ENCODE peak calls at places on chromosomes 1 and 21, in five cellular contexts. One of them, this sample, is unnamed.
A peak's percentile ranks its signal among the peaks of the same experiment; 100 is the strongest.

GRCh38 chr1:81408404-81408803 is 392.3 kb upstream of the ADGRL2 start:
- DNase-seq in H9: no peak
- DNase-seq in H1: no peak
- DNase-seq in trophoblast cell: no peak
- DNase-seq in neuronal stem cell: no peak
- DNase-seq in this sample: no peak

GRCh38 chr1:61083014-61083798 is 845 bp downstream of the NFIA start:
- DNase-seq in trophoblast cell: peak; percentile 1
- DNase-seq in H1: peak; percentile 63
- DNase-seq in H9: no peak
- DNase-seq in neuronal stem cell: no peak
- DNase-seq in this sample: peak; percentile 38

GRCh38 chr1:24764439-24764838 is 19.2 kb downstream of the CLIC4 start:
- DNase-seq in neuronal stem cell: no peak
- DNase-seq in trophoblast cell: no peak
- DNase-seq in H9: no peak
- DNase-seq in H1: no peak
- DNase-seq in this sample: no peak

GRCh38 chr1:44078087-44078486 is 40.5 kb upstream of the KLF17 start:
- DNase-seq in H9: no peak
- DNase-seq in trophoblast cell: no peak
- DNase-seq in H1: no peak
- DNase-seq in neuronal stem cell: no peak
- DNase-seq in this sample: no peak

GRCh38 chr1:64549464-64550239 is 79.7 kb downstream of the CACHD1 start:
- DNase-seq in neuronal stem cell: no peak
- DNase-seq in trophoblast cell: no peak
- DNase-seq in H1: no peak
- DNase-seq in H9: no peak
- DNase-seq in this sample: no peak

GRCh38 chr1:167714098-167714850 is 7.5 kb upstream of the MPZL1 start:
- DNase-seq in neuronal stem cell: peak; percentile 93
- DNase-seq in H9: peak; percentile 86
- DNase-seq in trophoblast cell: peak; percentile 87
- DNase-seq in H1: peak; percentile 99
- DNase-seq in this sample: peak; percentile 88

GRCh38 chr1:51776408-51776807 is 102.1 kb downstream of the NRDC start:
- DNase-seq in trophoblast cell: no peak
- DNase-seq in H1: no peak
- DNase-seq in H9: no peak
- DNase-seq in neuronal stem cell: no peak
- DNase-seq in this sample: no peak

GRCh38 chr1:227924168-227924837 is 23.4 kb downstream of the WNT9A start:
- DNase-seq in trophoblast cell: no peak
- DNase-seq in H1: no peak
- DNase-seq in neuronal stem cell: no peak
- DNase-seq in H9: no peak
- DNase-seq in this sample: no peak

GRCh38 chr1:239899747-239900146 is 191.9 kb upstream of the FMN2 start:
- DNase-seq in neuronal stem cell: no peak
- DNase-seq in trophoblast cell: peak; percentile 57
- DNase-seq in H1: no peak
- DNase-seq in H9: no peak
- DNase-seq in this sample: no peak

GRCh38 chr1:33634806-33635205 is 162.4 kb downstream of the ZSCAN20 start:
- DNase-seq in H1: peak; percentile 85
- DNase-seq in trophoblast cell: no peak
- DNase-seq in H9: peak; percentile 76
- DNase-seq in neuronal stem cell: peak; percentile 24
- DNase-seq in this sample: no peak

GRCh38 chr1:108057536-108057935 is 92.6 kb upstream of the VAV3 start:
- DNase-seq in H1: no peak
- DNase-seq in trophoblast cell: no peak
- DNase-seq in neuronal stem cell: no peak
- DNase-seq in H9: peak; percentile 77
- DNase-seq in this sample: peak; percentile 70

GRCh38 chr1:190119683-190120082 is 358.0 kb downstream of the BRINP3 start:
- DNase-seq in H9: no peak
- DNase-seq in H1: no peak
- DNase-seq in neuronal stem cell: no peak
- DNase-seq in trophoblast cell: no peak
- DNase-seq in this sample: no peak

GRCh38 chr1:218299416-218299815 is 14.3 kb downstream of the RRP15 start:
- DNase-seq in H1: no peak
- DNase-seq in neuronal stem cell: no peak
- DNase-seq in H9: no peak
- DNase-seq in trophoblast cell: no peak
- DNase-seq in this sample: peak; percentile 60

GRCh38 chr1:33137800-33138199 is 44.0 kb downstream of the TRIM62 start:
- DNase-seq in trophoblast cell: no peak
- DNase-seq in neuronal stem cell: peak; percentile 55
- DNase-seq in H1: peak; percentile 85
- DNase-seq in H9: peak; percentile 87
- DNase-seq in this sample: peak; percentile 40

GRCh38 chr1:22922640-22923039 is 50.0 kb downstream of the LACTBL1 start:
- DNase-seq in trophoblast cell: no peak
- DNase-seq in neuronal stem cell: no peak
- DNase-seq in H1: no peak
- DNase-seq in H9: no peak
- DNase-seq in this sample: peak; percentile 17

GRCh38 chr1:225554216-225554812 is 98.6 kb downstream of the ENAH start:
- DNase-seq in trophoblast cell: no peak
- DNase-seq in neuronal stem cell: no peak
- DNase-seq in H9: no peak
- DNase-seq in H1: no peak
- DNase-seq in this sample: peak; percentile 44

GRCh38 chr1:167689569-167689925 is 32.2 kb upstream of the MPZL1 start:
- DNase-seq in H1: no peak
- DNase-seq in neuronal stem cell: no peak
- DNase-seq in trophoblast cell: peak; percentile 46
- DNase-seq in H9: no peak
- DNase-seq in this sample: no peak

GRCh38 chr1:39499668-39500067 is 8.2 kb downstream of the BMP8A start:
- DNase-seq in trophoblast cell: no peak
- DNase-seq in H1: no peak
- DNase-seq in neuronal stem cell: no peak
- DNase-seq in H9: no peak
- DNase-seq in this sample: no peak

GRCh38 chr1:217078010-217078704 is 354.9 kb upstream of the ESRRG start:
- DNase-seq in neuronal stem cell: no peak
- DNase-seq in trophoblast cell: no peak
- DNase-seq in H1: no peak
- DNase-seq in H9: peak; percentile 27
- DNase-seq in this sample: peak; percentile 41

GRCh38 chr1:81799939-81800740 is 594 bp upstream of the ADGRL2 start:
- DNase-seq in H9: peak; percentile 79
- DNase-seq in H1: peak; percentile 85
- DNase-seq in trophoblast cell: no peak
- DNase-seq in neuronal stem cell: peak; percentile 90
- DNase-seq in this sample: peak; percentile 90

GRCh38 chr1:243496173-243496553 is 240.3 kb downstream of the SDCCAG8 start:
- DNase-seq in H1: no peak
- DNase-seq in trophoblast cell: no peak
- DNase-seq in H9: no peak
- DNase-seq in neuronal stem cell: no peak
- DNase-seq in this sample: no peak

GRCh38 chr21:15400905-15401304 is 328.9 kb upstream of the USP25 start:
- DNase-seq in H1: no peak
- DNase-seq in H9: no peak
- DNase-seq in neuronal stem cell: no peak
- DNase-seq in trophoblast cell: no peak
- DNase-seq in this sample: no peak

GRCh38 chr1:166730299-166730888 is 108.9 kb upstream of the POGK start:
- DNase-seq in H9: peak; percentile 36
- DNase-seq in trophoblast cell: no peak
- DNase-seq in H1: no peak
- DNase-seq in neuronal stem cell: no peak
- DNase-seq in this sample: no peak

GRCh38 chr1:32972814-32973428 is 8.3 kb upstream of the RNF19B start:
- DNase-seq in trophoblast cell: peak; percentile 56
- DNase-seq in H1: peak; percentile 88
- DNase-seq in neuronal stem cell: peak; percentile 69
- DNase-seq in H9: peak; percentile 91
- DNase-seq in this sample: peak; percentile 62

GRCh38 chr1:178926046-178926445 is 55.2 kb upstream of the ANGPTL1 start:
- DNase-seq in H9: no peak
- DNase-seq in H1: no peak
- DNase-seq in neuronal stem cell: no peak
- DNase-seq in trophoblast cell: no peak
- DNase-seq in this sample: no peak

GRCh38 chr1:75233302-75233929 is 99.2 kb downstream of the LHX8 start:
- DNase-seq in neuronal stem cell: peak; percentile 38
- DNase-seq in H9: no peak
- DNase-seq in H1: no peak
- DNase-seq in trophoblast cell: peak; percentile 13
- DNase-seq in this sample: peak; percentile 37

GRCh38 chr1:119435061-119435460 is 20.1 kb downstream of the HSD3B2 start:
- DNase-seq in H9: no peak
- DNase-seq in H1: no peak
- DNase-seq in trophoblast cell: no peak
- DNase-seq in neuronal stem cell: no peak
- DNase-seq in this sample: no peak

GRCh38 chr21:44800103-44800502 is 1.5 kb downstream of the UBE2G2 start:
- DNase-seq in trophoblast cell: no peak
- DNase-seq in H1: no peak
- DNase-seq in H9: no peak
- DNase-seq in neuronal stem cell: no peak
- DNase-seq in this sample: peak; percentile 47

GRCh38 chr1:193706763-193707162 is 520.4 kb upstream of the B3GALT2 start:
- DNase-seq in neuronal stem cell: no peak
- DNase-seq in H9: no peak
- DNase-seq in H1: no peak
- DNase-seq in trophoblast cell: no peak
- DNase-seq in this sample: no peak

GRCh38 chr1:152459596-152460528 is 45.8 kb upstream of the CRNN start:
- DNase-seq in neuronal stem cell: no peak
- DNase-seq in H9: peak; percentile 38
- DNase-seq in H1: peak; percentile 62
- DNase-seq in trophoblast cell: peak; percentile 62
- DNase-seq in this sample: peak; percentile 36

GRCh38 chr1:95223110-95223509 is 10.9 kb upstream of the RWDD3 start:
- DNase-seq in trophoblast cell: no peak
- DNase-seq in H9: no peak
- DNase-seq in H1: no peak
- DNase-seq in neuronal stem cell: no peak
- DNase-seq in this sample: peak; percentile 68

GRCh38 chr1:94926365-94926914 is 470 bp downstream of the CNN3 start:
- DNase-seq in H1: peak; percentile 79
- DNase-seq in H9: peak; percentile 58
- DNase-seq in trophoblast cell: no peak
- DNase-seq in neuronal stem cell: peak; percentile 51
- DNase-seq in this sample: peak; percentile 76

GRCh38 chr1:22128392-22128791 is 14.5 kb downstream of the WNT4 start:
- DNase-seq in H9: no peak
- DNase-seq in trophoblast cell: no peak
- DNase-seq in H1: no peak
- DNase-seq in neuronal stem cell: no peak
- DNase-seq in this sample: no peak

GRCh38 chr1:8133657-8134430 is 107.7 kb upstream of the ERRFI1 start:
- DNase-seq in neuronal stem cell: no peak
- DNase-seq in H1: no peak
- DNase-seq in H9: no peak
- DNase-seq in trophoblast cell: no peak
- DNase-seq in this sample: peak; percentile 95

DNA sequence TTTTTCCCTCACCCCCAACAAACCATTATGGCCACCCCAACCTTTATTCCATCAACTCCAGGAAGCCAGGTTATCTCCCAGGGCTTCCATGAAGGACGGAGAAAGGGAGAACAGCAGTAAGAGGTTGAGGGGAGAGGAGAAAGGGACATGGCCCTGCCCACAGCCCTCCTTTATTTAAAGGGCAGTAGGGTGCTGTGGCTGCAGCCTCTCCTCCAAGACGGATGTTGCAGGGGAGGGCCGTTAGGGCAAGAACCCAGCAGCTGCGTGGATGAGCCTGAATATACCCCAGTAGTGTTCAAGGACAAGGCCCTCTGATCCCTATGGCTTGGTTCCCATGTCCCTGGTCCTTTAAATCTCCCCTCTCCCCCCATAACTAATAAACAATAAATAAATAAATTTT is 5.9 kb downstream of the RXFP4 start:
- DNase-seq in H1: no peak
- DNase-seq in H9: no peak
- DNase-seq in trophoblast cell: no peak
- DNase-seq in neuronal stem cell: no peak
- DNase-seq in this sample: no peak
- H2BK12ac ChIP-seq in H1: no peak overlapping the region
- H2BK12ac ChIP-seq in H9: no peak overlapping the region
- H2BK12ac ChIP-seq in trophoblast cell: no peak overlapping the region
- H2BK12ac ChIP-seq in neuronal stem cell: no peak overlapping the region
- H2BK12ac ChIP-seq in this sample: no peak overlapping the region

GRCh38 chr1:20383631-20384030 is 93.0 kb downstream of the VWA5B1 start:
- DNase-seq in H1: no peak
- DNase-seq in trophoblast cell: no peak
- DNase-seq in H9: no peak
- DNase-seq in neuronal stem cell: no peak
- DNase-seq in this sample: no peak
- H3K27ac ChIP-seq in H1: no peak overlapping the region
- H3K27ac ChIP-seq in trophoblast cell: no peak overlapping the region
- H3K27ac ChIP-seq in H9: no peak overlapping the region
- H3K27ac ChIP-seq in neuronal stem cell: no peak overlapping the region
- H3K27ac ChIP-seq in this sample: no peak overlapping the region

GRCh38 chr21:34640858-34641257 is 25.9 kb upstream of the RCAN1 start:
- DNase-seq in neuronal stem cell: no peak
- DNase-seq in H1: peak; percentile 3
- DNase-seq in trophoblast cell: peak; percentile 6
- DNase-seq in H9: no peak
- DNase-seq in this sample: peak; percentile 83
- H2BK12ac ChIP-seq in neuronal stem cell: no peak overlapping the region
- H2BK12ac ChIP-seq in H1: no peak overlapping the region
- H2BK12ac ChIP-seq in trophoblast cell: no peak overlapping the region
- H2BK12ac ChIP-seq in H9: no peak overlapping the region
- H2BK12ac ChIP-seq in this sample: no peak overlapping the region

GRCh38 chr21:41712201-41712600 is 54.7 kb downstream of the RIPK4 start:
- DNase-seq in H1: no peak
- DNase-seq in neuronal stem cell: no peak
- DNase-seq in H9: peak; percentile 61
- DNase-seq in trophoblast cell: no peak
- DNase-seq in this sample: no peak

GRCh38 chr21:41715649-41716321 is 51.1 kb downstream of the RIPK4 start:
- DNase-seq in H1: no peak
- DNase-seq in trophoblast cell: peak; percentile 95
- DNase-seq in neuronal stem cell: no peak
- DNase-seq in H9: no peak
- DNase-seq in this sample: no peak

GRCh38 chr21:41711416-41712023 is 55.3 kb downstream of the RIPK4 start:
- DNase-seq in trophoblast cell: no peak
- DNase-seq in H9: no peak
- DNase-seq in neuronal stem cell: no peak
- DNase-seq in H1: peak; percentile 60
- DNase-seq in this sample: no peak

GRCh38 chr21:41712730-41713129 is 54.1 kb downstream of the RIPK4 start:
- DNase-seq in H1: no peak
- DNase-seq in trophoblast cell: no peak
- DNase-seq in H9: no peak
- DNase-seq in neuronal stem cell: no peak
- DNase-seq in this sample: no peak

GRCh38 chr21:41713495-41714281 is 53.2 kb downstream of the RIPK4 start:
- DNase-seq in H9: no peak
- DNase-seq in H1: no peak
- DNase-seq in trophoblast cell: no peak
- DNase-seq in neuronal stem cell: no peak
- DNase-seq in this sample: no peak
- H3K27ac ChIP-seq in H9: no peak overlapping the region
- H3K27ac ChIP-seq in H1: no peak overlapping the region
- H3K27ac ChIP-seq in trophoblast cell: no peak overlapping the region
- H3K27ac ChIP-seq in neuronal stem cell: no peak overlapping the region
- H3K27ac ChIP-seq in this sample: no peak overlapping the region